ENCODE peak calls at places on chromosomes 13 and 19, in four cellular contexts. H, W, P and C are unnamed samples.

GRCh38 chr13:111343186-111343805 is 22.9 kb downstream of the TEX29 start:
- DNase-seq in P (no peak), W (no peak), H (no peak), C (no peak)

GRCh38 chr19:42301646-42302204 is at the start of gene PRR19:
- DNase-seq in W (no peak), H (no peak), P (no peak), C (no peak)

GRCh38 chr13:109281823-109282239 is 504.6 kb downstream of the IRS2 start:
- DNase-seq in H (no peak), W (no peak), P (no peak), C (no peak)

GRCh38 chr13:75175575-75175974 is 306.4 kb downstream of the TBC1D4 start:
- DNase-seq in H (no peak), W (no peak), P (no peak), C (no peak)

GRCh38 chr19:49389406-49389805 is 1.4 kb downstream of the KASH5 start:
- DNase-seq in W (no peak), P (no peak), H (no peak), C (no peak)

GRCh38 chr19:49453757-49454248 is 778 bp downstream of the ALDH16A1 start:
- DNase-seq in W (no peak), P (no peak), H (no peak), C (no peak)

GRCh38 chr19:32692727-32693061 is 1.1 kb downstream of the NUDT19 start:
- DNase-seq in W (no peak), P (no peak), H (no peak), C (no peak)

GRCh38 chr13:44739120-44739519 is 163.0 kb upstream of the TSC22D1 start:
- DNase-seq in W (no peak), P (no peak), H (no peak), C (no peak)

GRCh38 chr19:44757057-44757734 is 8.7 kb downstream of the BCL3 start:
- DNase-seq in P (no peak), W (no peak), H (no peak), C (no peak)

GRCh38 chr13:111292710-111293485 is 27.5 kb upstream of the TEX29 start:
- DNase-seq in P (no peak), W (no peak), H (peak; percentile 19), C (no peak)

GRCh38 chr19:6739390-6739883 is at the start of gene TRIP10:
- DNase-seq in P (no peak), W (peak; percentile 27), H (no peak), C (peak; percentile 72)

GRCh38 chr13:33229446-33230177 is 55.9 kb downstream of the STARD13 start:
- DNase-seq in W (no peak), H (no peak), P (no peak), C (peak; percentile 31)

GRCh38 chr13:110509478-110509926 is 52.0 kb downstream of the RAB20 start:
- DNase-seq in H (peak; percentile 32), P (no peak), W (peak; percentile 68), C (no peak)

GRCh38 chr13:108895220-108895704 is 265.9 kb downstream of the MYO16 start:
- DNase-seq in H (peak; percentile 41), P (no peak), W (peak; percentile 81), C (no peak)

GRCh38 chr19:16587031-16588023 is 15.1 kb upstream of the SLC35E1 start:
- DNase-seq in P (no peak), W (no peak), H (no peak), C (no peak)

GRCh38 chr19:3282155-3282554 is 57.7 kb downstream of the CELF5 start:
- DNase-seq in W (no peak), H (no peak), P (no peak), C (no peak)

GRCh38 chr19:46605356-46605821 is 4.3 kb downstream of the CALM3 start:
- DNase-seq in P (no peak), W (no peak), H (no peak), C (no peak)

GRCh38 chr19:45045671-45046353 is 7.0 kb downstream of the CLASRP start:
- DNase-seq in P (no peak), W (no peak), H (no peak), C (peak; percentile 72)

GRCh38 chr13:51770681-51771417 is 33.1 kb downstream of the DHRS12 start:
- DNase-seq in P (no peak), H (no peak), W (no peak), C (no peak)

GRCh38 chr13:109610517-109610916 is 175.9 kb downstream of the IRS2 start:
- DNase-seq in H (no peak), P (no peak), W (no peak), C (no peak)

GRCh38 chr19:48862827-48863226 is 5.6 kb downstream of the PLEKHA4 start:
- DNase-seq in W (no peak), H (no peak), P (no peak), C (no peak)

GRCh38 chr13:33286143-33286542 is 588 bp upstream of the STARD13 start:
- DNase-seq in W (no peak), H (no peak), P (no peak), C (no peak)

GRCh38 chr19:39407644-39408391 is 1.2 kb downstream of the ZFP36 start:
- DNase-seq in P (no peak), W (no peak), H (no peak), C (no peak)

GRCh38 chr13:110092869-110093268 is 214.1 kb downstream of the COL4A1 start:
- DNase-seq in W (no peak), H (no peak), P (no peak), C (no peak)

GRCh38 chr13:100673376-100673830 is 1.2 kb downstream of the TMTC4 start:
- DNase-seq in W (no peak), P (no peak), H (no peak), C (no peak)

GRCh38 chr19:3573162-3573857 is 566 bp downstream of the HMG20B start:
- DNase-seq in H (no peak), P (no peak), W (no peak), C (no peak)

GRCh38 chr19:14562660-14563589 is 8.9 kb downstream of the NDUFB7 start:
- DNase-seq in H (no peak), W (no peak), P (no peak), C (no peak)

GRCh38 chr13:48437381-48437780 is 24.5 kb upstream of the LPAR6 start:
- DNase-seq in P (no peak), H (no peak), W (no peak), C (no peak)

GRCh38 chr13:51997641-51998330 is 13.5 kb downstream of the ATP7B start:
- DNase-seq in W (no peak), P (no peak), H (no peak), C (peak; percentile 43)

GRCh38 chr19:29263305-29264080 is 50.5 kb upstream of the UQCRFS1 start:
- DNase-seq in P (no peak), H (peak; percentile 35), W (peak; percentile 51), C (peak; percentile 50)

GRCh38 chr13:77349365-77349764 is 22.5 kb upstream of the MYCBP2 start:
- DNase-seq in H (no peak), W (no peak), P (no peak), C (no peak)